ENCODE peak calls at places on chromosomes 5 and 9, in ten cellular contexts. U is activated CD8-positive, alpha-beta memory T cell treated with anti-CD3 and anti-CD28 coated beads, Interleukin-2, amount 50 U/mL, for 48 hours; X is LHCN-M2; P is stimulated activated effector memory CD8-positive, alpha-beta T cell treated with anti-CD3 and anti-CD28 coated beads, Interleukin-12 subunit alpha, Interleukin-12 subunit beta, amount 100 ng/mL, for 72 hours; J is hippocampal formation; Y is choroid plexus epithelial cell; H is RPMI8226; V is hypothalamus; O is GM04504; S is NAMALWA. E is an unnamed sample.

GRCh38 chr9:112112519-112112918 is 62.6 kb downstream of the SUSD1 start:
- DNase-seq in O (peak; percentile 69), U (no peak), Y (peak; percentile 78), X (peak; percentile 97), V (no peak), J (no peak), P (no peak), S (no peak), H (no peak), E (peak; percentile 63)

GRCh38 chr5:34656700-34657549 is 797 bp downstream of the RAI14 start:
- DNase-seq in U (peak; percentile 51), V (no peak), J (no peak), P (no peak), H (no peak), X (peak; percentile 28), S (no peak), O (no peak), Y (peak; percentile 33), E (no peak)

GRCh38 chr9:20024159-20024571 is 235.3 kb upstream of the SLC24A2 start:
- DNase-seq in U (no peak), O (no peak), J (no peak), S (no peak), V (no peak), H (no peak), P (no peak), X (peak; percentile 39), Y (peak; percentile 19), E (no peak)

GRCh38 chr5:149760700-149761187 is 30.6 kb downstream of the PPARGC1B start:
- DNase-seq in Y (no peak), X (no peak), H (no peak), S (no peak), O (no peak), J (no peak), P (no peak), U (no peak), V (no peak), E (no peak)

GRCh38 chr9:79809477-79809876 is 237.7 kb downstream of the TLE4 start:
- DNase-seq in J (no peak), X (no peak), O (no peak), U (no peak), V (no peak), H (no peak), P (no peak), S (no peak), Y (peak; percentile 21), E (no peak)

GRCh38 chr5:21613971-21614488 is 1239.1 kb downstream of the CDH12 start:
- DNase-seq in U (no peak), P (no peak), O (no peak), S (no peak), H (no peak), V (no peak), Y (no peak), X (no peak), J (no peak), E (no peak)

GRCh38 chr9:78296208-78296892 is 575 bp upstream of the PSAT1 start:
- DNase-seq in S (no peak), Y (peak; percentile 48), O (peak; percentile 18), V (no peak), U (peak; percentile 66), H (peak; percentile 37), J (peak; percentile 35), X (no peak), P (no peak), E (no peak)

GRCh38 chr9:120299785-120300184 is 280.2 kb downstream of the CDK5RAP2 start:
- DNase-seq in Y (no peak), U (no peak), S (no peak), P (no peak), H (no peak), J (no peak), O (no peak), V (no peak), X (no peak), E (no peak)

GRCh38 chr5:141354900-141355469 is at the start of gene PCDHGA4:
- DNase-seq in P (no peak), S (peak; percentile 63), O (no peak), Y (no peak), H (peak; percentile 26), J (no peak), V (no peak), U (no peak), X (peak; percentile 12), E (no peak)

GRCh38 chr5:42514759-42515158 is 91.5 kb downstream of the GHR start:
- DNase-seq in X (peak; percentile 2), H (peak; percentile 16), S (peak; percentile 25), Y (no peak), O (no peak), U (no peak), P (no peak), J (no peak), V (no peak), E (no peak)

GRCh38 chr5:174572591-174572990 is 151.8 kb upstream of the MSX2 start:
- DNase-seq in V (no peak), P (no peak), Y (no peak), H (no peak), S (no peak), J (no peak), U (no peak), O (no peak), X (no peak), E (no peak)

GRCh38 chr5:44300551-44300950 is 88.7 kb downstream of the FGF10 start:
- DNase-seq in O (no peak), S (no peak), V (no peak), Y (no peak), U (no peak), P (no peak), X (no peak), J (no peak), H (no peak), E (no peak)

GRCh38 chr5:175855041-175855720 is 16.2 kb upstream of the CPLX2 start:
- DNase-seq in S (no peak), O (no peak), P (no peak), V (no peak), H (no peak), J (no peak), Y (no peak), X (no peak), U (no peak), E (no peak)

GRCh38 chr5:17990168-17990567 is 355.9 kb downstream of the TAF11L14 start:
- DNase-seq in Y (no peak), J (no peak), H (no peak), V (no peak), S (no peak), P (no peak), U (no peak), O (no peak), X (no peak), E (no peak)

GRCh38 chr5:132674671-132675506 is 1.1 kb downstream of the IL4 start:
- DNase-seq in P (no peak), X (peak; percentile 90), S (no peak), O (peak; percentile 93), J (no peak), H (peak; percentile 15), U (no peak), Y (peak; percentile 97), V (no peak), E (no peak)

GRCh38 chr5:83632874-83633273 is 87.8 kb downstream of the HAPLN1 start:
- DNase-seq in H (no peak), P (no peak), J (no peak), U (no peak), V (no peak), O (no peak), Y (peak; percentile 96), X (peak; percentile 88), S (no peak), E (no peak)

GRCh38 chr9:123319541-123320339 is 36.3 kb upstream of the CRB2 start:
- DNase-seq in V (no peak), X (no peak), U (no peak), P (no peak), H (no peak), S (no peak), J (no peak), O (no peak), Y (no peak), E (no peak)

GRCh38 chr9:2559212-2560152 is 62.1 kb upstream of the VLDLR start:
- DNase-seq in Y (peak; percentile 95), J (peak; percentile 53), V (peak; percentile 21), X (peak; percentile 78), P (no peak), H (no peak), U (no peak), S (no peak), O (peak; percentile 77), E (no peak)

GRCh38 chr5:41656597-41656996 is 146.2 kb upstream of the PLCXD3 start:
- DNase-seq in O (no peak), J (no peak), V (no peak), Y (no peak), S (no peak), H (no peak), P (no peak), X (no peak), U (no peak), E (no peak)

GRCh38 chr9:97958812-97959511 is 21.0 kb upstream of the HEMGN start:
- DNase-seq in U (no peak), S (no peak), V (peak; percentile 28), J (peak; percentile 25), O (no peak), X (peak; percentile 68), Y (peak; percentile 58), P (no peak), H (no peak), E (no peak)

GRCh38 chr9:76557674-76558073 is 98.7 kb downstream of the GCNT1 start:
- DNase-seq in Y (no peak), P (no peak), S (no peak), V (no peak), O (peak; percentile 65), U (no peak), X (no peak), J (no peak), H (no peak), E (no peak)

GRCh38 chr5:176810687-176811501 is 535 bp downstream of the UNC5A start:
- DNase-seq in U (no peak), X (no peak), O (no peak), V (no peak), P (no peak), H (no peak), S (peak; percentile 24), Y (peak; percentile 18), J (no peak), E (peak; percentile 11)

GRCh38 chr5:1429066-1429465 is 16.2 kb downstream of the SLC6A3 start:
- DNase-seq in X (no peak), O (no peak), Y (no peak), U (no peak), S (no peak), V (no peak), P (no peak), H (no peak), J (no peak), E (no peak)

GRCh38 chr5:119037496-119038215 is 33.2 kb upstream of the DMXL1 start:
- DNase-seq in H (no peak), O (no peak), P (no peak), S (no peak), J (no peak), X (peak; percentile 16), U (no peak), V (no peak), Y (no peak), E (no peak)

GRCh38 chr5:14039063-14039462 is 94.6 kb upstream of the DNAH5 start:
- DNase-seq in Y (no peak), V (no peak), H (no peak), U (no peak), O (no peak), P (no peak), X (no peak), S (no peak), J (no peak), E (no peak)

GRCh38 chr5:120388016-120388781 is 75.9 kb upstream of the PRR16 start:
- DNase-seq in P (no peak), V (no peak), X (peak; percentile 98), Y (peak; percentile 96), H (peak; percentile 59), U (no peak), S (no peak), J (no peak), O (peak; percentile 86), E (peak; percentile 99)

GRCh38 chr5:167412506-167412905 is 878.9 kb upstream of the WWC1 start:
- DNase-seq in V (no peak), P (no peak), J (no peak), O (no peak), Y (no peak), X (no peak), H (no peak), S (no peak), U (no peak), E (no peak)

GRCh38 chr9:110918316-110919054 is 119.8 kb downstream of the LPAR1 start:
- DNase-seq in P (no peak), V (no peak), J (no peak), X (peak; percentile 66), S (no peak), H (no peak), O (no peak), Y (peak; percentile 86), U (no peak), E (no peak)

E was measured in MV-4-11.